ENCODE peak calls at places on chromosomes 1 and 21, in eight cellular contexts. H, S, P, C, E, O, G and R are unnamed samples.

GRCh38 chr1:67052741-67053534 is 1.0 kb downstream of the SLC35D1 start:
- DNase-seq in H (peak; percentile 67), S (peak; percentile 17), P (peak; percentile 65), C (peak; percentile 14), E (no peak), O (no peak), G (peak; percentile 54), R (no peak)

GRCh38 chr1:100378956-100379355 is 26.6 kb downstream of the CDC14A start:
- DNase-seq in H (no peak), S (no peak), P (no peak), C (no peak), E (no peak), O (no peak), G (no peak), R (no peak)

GRCh38 chr1:63943393-63943792 is 169.6 kb downstream of the ROR1 start:
- DNase-seq in H (no peak), S (no peak), P (no peak), C (no peak), E (no peak), O (no peak), G (no peak), R (no peak)

GRCh38 chr21:46217511-46218196 is 10.9 kb downstream of the LSS start:
- DNase-seq in H (no peak), S (no peak), P (no peak), C (no peak), E (no peak), O (no peak), G (no peak), R (no peak)

GRCh38 chr1:221045842-221046831 is 166.9 kb downstream of the HLX start:
- DNase-seq in H (no peak), S (no peak), P (peak; percentile 21), C (no peak), E (no peak), O (no peak), G (no peak), R (no peak)

GRCh38 chr1:204834329-204834728 is 36.3 kb upstream of the NFASC start:
- DNase-seq in H (no peak), S (peak; percentile 79), P (no peak), C (no peak), E (no peak), O (no peak), G (no peak), R (no peak)

GRCh38 chr1:15952317-15953258 is 23.3 kb downstream of the ZBTB17 start:
- DNase-seq in H (no peak), S (no peak), P (peak; percentile 99), C (no peak), E (no peak), O (no peak), G (no peak), R (no peak)

GRCh38 chr21:31557421-31557955 is 102.0 kb upstream of the SOD1 start:
- DNase-seq in H (no peak), S (peak; percentile 46), P (no peak), C (no peak), E (no peak), O (no peak), G (no peak), R (peak; percentile 16)

GRCh38 chr1:175155473-175155856 is 37.1 kb downstream of the KIAA0040 start:
- DNase-seq in H (no peak), S (no peak), P (no peak), C (no peak), E (no peak), O (no peak), G (no peak), R (no peak)

GRCh38 chr21:42466700-42467612 is 29.1 kb downstream of the RSPH1 start:
- DNase-seq in H (no peak), S (peak; percentile 44), P (peak; percentile 6), C (no peak), E (no peak), O (no peak), G (no peak), R (no peak)

GRCh38 chr21:34881894-34882371 is 167.2 kb downstream of the RUNX1 start:
- DNase-seq in H (no peak), S (no peak), P (peak; percentile 91), C (no peak), E (no peak), O (no peak), G (no peak), R (no peak)

GRCh38 chr1:60463146-60463545 is 389.6 kb upstream of the C1orf87 start:
- DNase-seq in H (no peak), S (no peak), P (no peak), C (no peak), E (no peak), O (no peak), G (no peak), R (no peak)

GRCh38 chr1:181493145-181493544 is 9.8 kb downstream of the CACNA1E start:
- DNase-seq in H (no peak), S (no peak), P (no peak), C (no peak), E (no peak), O (no peak), G (no peak), R (no peak)

GRCh38 chr1:200198247-200198646 is 170.7 kb downstream of the NR5A2 start:
- DNase-seq in H (no peak), S (peak; percentile 69), P (no peak), C (no peak), E (no peak), O (no peak), G (no peak), R (no peak)

GRCh38 chr1:57857809-57858208 is 433.9 kb upstream of the DAB1 start:
- DNase-seq in H (no peak), S (no peak), P (no peak), C (no peak), E (no peak), O (no peak), G (no peak), R (no peak)

GRCh38 chr1:18532390-18533170 is 51.9 kb downstream of the KLHDC7A start:
- DNase-seq in H (no peak), S (no peak), P (no peak), C (no peak), E (no peak), O (no peak), G (no peak), R (peak; percentile 7)

GRCh38 chr1:109724933-109725332 is 12.9 kb downstream of the GSTM5 start:
- DNase-seq in H (no peak), S (no peak), P (no peak), C (no peak), E (no peak), O (no peak), G (no peak), R (no peak)

GRCh38 chr21:27570306-27570868 is 603.5 kb upstream of the ADAMTS5 start:
- DNase-seq in H (peak; percentile 83), S (no peak), P (peak; percentile 96), C (no peak), E (no peak), O (no peak), G (peak; percentile 66), R (no peak)

GRCh38 chr1:205351984-205352713 is 4.6 kb downstream of the KLHDC8A start:
- DNase-seq in H (no peak), S (peak; percentile 100), P (peak; percentile 31), C (no peak), E (no peak), O (no peak), G (no peak), R (no peak)

GRCh38 chr21:44405091-44405947 is 50.0 kb upstream of the LRRC3 start:
- DNase-seq in H (no peak), S (no peak), P (no peak), C (no peak), E (no peak), O (no peak), G (no peak), R (no peak)

GRCh38 chr21:19010996-19011395 is 607.4 kb upstream of the TMPRSS15 start:
- DNase-seq in H (no peak), S (no peak), P (no peak), C (no peak), E (no peak), O (no peak), G (no peak), R (no peak)

GRCh38 chr1:214824758-214825157 is 221.8 kb downstream of the CENPF start:
- DNase-seq in H (no peak), S (no peak), P (peak; percentile 40), C (no peak), E (no peak), O (no peak), G (no peak), R (no peak)

GRCh38 chr1:7299329-7299799 is 471.7 kb upstream of the VAMP3 start:
- DNase-seq in H (no peak), S (no peak), P (peak; percentile 98), C (no peak), E (no peak), O (no peak), G (peak; percentile 70), R (no peak)

GRCh38 chr1:89279011-89279466 is 6.4 kb upstream of the GBP5 start:
- DNase-seq in H (no peak), S (no peak), P (no peak), C (no peak), E (no peak), O (no peak), G (no peak), R (no peak)

GRCh38 chr1:175043824-175044223 is 20.6 kb upstream of the MRPS14 start:
- DNase-seq in H (no peak), S (no peak), P (no peak), C (no peak), E (no peak), O (no peak), G (no peak), R (no peak)

GRCh38 chr1:153260980-153261792 is 1.7 kb downstream of the LORICRIN start:
- DNase-seq in H (peak; percentile 54), S (peak; percentile 75), P (no peak), C (no peak), E (no peak), O (no peak), G (peak; percentile 54), R (no peak)

GRCh38 chr21:16262109-16262508 is 532.3 kb downstream of the USP25 start:
- DNase-seq in H (no peak), S (no peak), P (no peak), C (no peak), E (no peak), O (no peak), G (no peak), R (no peak)

GRCh38 chr1:47738560-47739182 is 258.5 kb downstream of the TRABD2B start:
- DNase-seq in H (no peak), S (peak; percentile 46), P (peak; percentile 38), C (no peak), E (no peak), O (no peak), G (peak; percentile 60), R (no peak)

GRCh38 chr1:168987923-168988322 is 118.6 kb upstream of the ATP1B1 start:
- DNase-seq in H (no peak), S (no peak), P (no peak), C (no peak), E (no peak), O (no peak), G (no peak), R (no peak)

GRCh38 chr1:107061886-107062285 is 5.4 kb downstream of the PRMT6 start:
- DNase-seq in H (no peak), S (no peak), P (no peak), C (no peak), E (no peak), O (no peak), G (no peak), R (no peak)

GRCh38 chr1:92538413-92539061 is 51.8 kb upstream of the GFI1 start:
- DNase-seq in H (no peak), S (no peak), P (peak; percentile 29), C (no peak), E (no peak), O (no peak), G (no peak), R (no peak)